ENCODE peak calls at places on chromosomes 1 and 21, in five cellular contexts. T is HCT116; E is ascending aorta; M is H1; F is CD4-positive, alpha-beta T cell. C is an unnamed sample.

GRCh38 chr1:8740034-8740449 is 77.4 kb downstream of the RERE start:
- DNase-seq in T (no peak), E (no peak), M (no peak), F (no peak), C (peak)

GRCh38 chr1:106072909-106073600 is 983.4 kb upstream of the PRMT6 start:
- DNase-seq in T (no peak), E (no peak), M (no peak), F (no peak), C (no peak)

GRCh38 chr1:18854331-18855025 is 5.0 kb downstream of the TAS1R2 start:
- DNase-seq in T (no peak), E (no peak), M (no peak), F (no peak), C (no peak)

GRCh38 chr1:38029081-38029681 is 16.6 kb downstream of the UTP11 start:
- DNase-seq in T (no peak), E (no peak), M (no peak), F (no peak), C (no peak)

GRCh38 chr1:213724640-213725536 is 262.9 kb upstream of the PROX1 start:
- DNase-seq in T (no peak), E (no peak), M (no peak), F (no peak), C (no peak)

GRCh38 chr21:32007461-32007860 is 134.6 kb downstream of the HUNK start:
- DNase-seq in T (no peak), E (no peak), M (no peak), F (no peak), C (peak)

GRCh38 chr1:212110617-212111016 is 75.1 kb downstream of the DTL start:
- DNase-seq in T (no peak), E (no peak), M (no peak), F (no peak), C (no peak)

GRCh38 chr1:115642168-115643072 is 650 bp downstream of the VANGL1 start:
- DNase-seq in T (no peak), E (no peak), M (no peak), F (peak), C (peak)

GRCh38 chr1:2179283-2180013 is 15.1 kb downstream of the FAAP20 start:
- DNase-seq in T (no peak), E (no peak), M (no peak), F (no peak), C (no peak)

GRCh38 chr1:222106369-222106768 is 364.5 kb upstream of the DUSP10 start:
- DNase-seq in T (no peak), E (no peak), M (no peak), F (no peak), C (no peak)

GRCh38 chr21:37759777-37760176 is 156.5 kb downstream of the KCNJ6 start:
- DNase-seq in T (no peak), E (no peak), M (no peak), F (no peak), C (no peak)

GRCh38 chr1:72938408-72938807 is 656.1 kb upstream of the NEGR1 start:
- DNase-seq in T (no peak), E (no peak), M (no peak), F (no peak), C (no peak)

GRCh38 chr1:53469373-53469772 is 10.2 kb downstream of the DMRTB1 start:
- DNase-seq in T (no peak), E (no peak), M (no peak), F (no peak), C (no peak)

GRCh38 chr1:46639547-46639946 is 22.9 kb upstream of the MOB3C start:
- DNase-seq in T (no peak), E (no peak), M (no peak), F (no peak), C (no peak)

GRCh38 chr1:247639381-247639981 is 34.1 kb downstream of the OR2G3 start:
- DNase-seq in T (no peak), E (peak), M (peak), F (peak), C (peak)

GRCh38 chr1:196305216-196305615 is 303.0 kb downstream of the KCNT2 start:
- DNase-seq in T (no peak), E (no peak), M (no peak), F (no peak), C (peak)

GRCh38 chr1:219427400-219427799 is 185.5 kb downstream of the ZC3H11B start:
- DNase-seq in T (no peak), E (no peak), M (no peak), F (no peak), C (no peak)

GRCh38 chr1:25683177-25683576 is 66.6 kb downstream of the MAN1C1 start:
- DNase-seq in T (no peak), E (no peak), M (no peak), F (no peak), C (no peak)

GRCh38 chr1:227789042-227789880 is 26.2 kb upstream of the PRSS38 start:
- DNase-seq in T (no peak), E (peak), M (no peak), F (no peak), C (peak)

GRCh38 chr1:70685300-70686286 is 274.5 kb downstream of the CTH start:
- DNase-seq in T (peak), E (peak), M (peak), F (peak), C (peak)

GRCh38 chr1:89866568-89866967 is 45.7 kb downstream of the LRRC8D start:
- DNase-seq in T (no peak), E (no peak), M (no peak), F (no peak), C (no peak)

GRCh38 chr1:209927466-209927865 is 10.6 kb upstream of the SYT14 start:
- DNase-seq in T (no peak), E (no peak), M (no peak), F (no peak), C (peak)

GRCh38 chr1:156276966-156277381 is 5.7 kb downstream of the SMG5 start:
- DNase-seq in T (no peak), E (no peak), M (no peak), F (no peak), C (no peak)

GRCh38 chr1:183769956-183770815 is 34.7 kb upstream of the RGL1 start:
- DNase-seq in T (no peak), E (no peak), M (no peak), F (no peak), C (no peak)

GRCh38 chr1:25743164-25744139 is 56.5 kb upstream of the SELENON start:
- DNase-seq in T (no peak), E (peak), M (no peak), F (no peak), C (no peak)

GRCh38 chr1:58732087-58732486 is 32.2 kb upstream of the MYSM1 start:
- DNase-seq in T (no peak), E (no peak), M (no peak), F (no peak), C (peak)

GRCh38 chr1:29896791-29897725 is 660.7 kb downstream of the PTPRU start:
- DNase-seq in T (no peak), E (no peak), M (no peak), F (no peak), C (no peak)

GRCh38 chr1:78762113-78762512 is 112.5 kb downstream of the IFI44 start:
- DNase-seq in T (no peak), E (no peak), M (no peak), F (no peak), C (no peak)

GRCh38 chr1:244403431-244403830 is 48.3 kb downstream of the ADSS2 start:
- DNase-seq in T (no peak), E (no peak), M (no peak), F (no peak), C (no peak)

GRCh38 chr1:108816049-108816882 is 40.6 kb downstream of the AKNAD1 start:
- DNase-seq in T (no peak), E (peak), M (peak), F (no peak), C (peak)

GRCh38 chr1:231139659-231140650 is 21.9 kb upstream of the TRIM67 start:
- DNase-seq in T (no peak), E (no peak), M (no peak), F (no peak), C (peak)

GRCh38 chr21:20902511-20902910 is 95.7 kb upstream of the NCAM2 start:
- DNase-seq in T (no peak), E (no peak), M (no peak), F (no peak), C (no peak)

GRCh38 chr1:5847013-5847654 is 145.1 kb downstream of the NPHP4 start:
- DNase-seq in T (no peak), E (no peak), M (peak), F (no peak), C (no peak)

GRCh38 chr21:45745256-45745655 is 101.7 kb downstream of the PCBP3 start:
- DNase-seq in T (no peak), E (no peak), M (no peak), F (no peak), C (no peak)

GRCh38 chr1:20076223-20076622 is 6.2 kb downstream of the PLA2G5 start:
- DNase-seq in T (no peak), E (no peak), M (no peak), F (no peak), C (no peak)

GRCh38 chr1:243980471-243980870 is 70.6 kb upstream of the ZBTB18 start:
- DNase-seq in T (no peak), E (no peak), M (no peak), F (no peak), C (no peak)

GRCh38 chr1:35301674-35302392 is 33.3 kb downstream of the ZMYM4 start:
- DNase-seq in T (no peak), E (no peak), M (no peak), F (no peak), C (no peak)
- H3K27ac ChIP-seq in T (no peak), E (peak), M (no peak), F (no peak), C (no peak)

GRCh38 chr1:61184714-61185106 is 102.3 kb downstream of the NFIA start:
- DNase-seq in T (no peak), E (no peak), M (no peak), F (no peak), C (no peak)
- H3K27ac ChIP-seq in T (no peak), E (peak), M (no peak), F (no peak), C (no peak)

DNA sequence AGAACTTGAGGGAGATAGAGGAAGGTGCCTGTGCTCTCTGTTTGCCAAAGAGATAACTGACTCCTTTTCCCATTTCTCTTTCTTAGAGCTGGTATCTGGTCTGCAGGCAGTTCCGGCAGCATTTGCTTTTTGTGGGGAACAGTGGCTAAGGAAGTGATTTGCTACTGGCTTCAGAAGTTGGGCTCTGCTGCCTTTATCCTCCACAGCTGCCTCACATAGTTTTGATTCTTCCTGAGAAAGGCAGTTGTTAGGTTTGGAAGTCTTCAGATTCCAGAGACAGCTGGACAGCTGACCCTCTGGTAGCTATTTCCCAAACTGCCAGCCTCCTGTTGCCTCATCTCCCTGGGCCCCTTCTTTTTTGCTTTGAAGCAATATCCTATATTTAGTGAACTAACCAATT is 62.6 kb upstream of the MACF1 start:
- DNase-seq in T (no peak), E (no peak), M (no peak), F (no peak), C (no peak)
- H3K27ac ChIP-seq in T (no peak), E (peak), M (peak), F (no peak), C (peak)

GRCh38 chr1:192835116-192835515 is 26.3 kb downstream of the RGS2 start:
- DNase-seq in T (no peak), E (no peak), M (no peak), F (no peak), C (no peak)
- H3K27ac ChIP-seq in T (no peak), E (peak), M (no peak), F (no peak), C (no peak)

GRCh38 chr1:7519861-7520408 is 251.2 kb upstream of the VAMP3 start:
- DNase-seq in T (no peak), E (no peak), M (no peak), F (no peak), C (no peak)

GRCh38 chr1:7516892-7517291 is 254.2 kb upstream of the VAMP3 start:
- DNase-seq in T (no peak), E (no peak), M (no peak), F (no peak), C (no peak)

GRCh38 chr1:7519181-7519860 is 251.8 kb upstream of the VAMP3 start:
- DNase-seq in T (no peak), E (no peak), M (no peak), F (no peak), C (no peak)

GRCh38 chr1:7517611-7518330 is 253.3 kb upstream of the VAMP3 start:
- DNase-seq in T (no peak), E (no peak), M (no peak), F (no peak), C (no peak)

DNA sequence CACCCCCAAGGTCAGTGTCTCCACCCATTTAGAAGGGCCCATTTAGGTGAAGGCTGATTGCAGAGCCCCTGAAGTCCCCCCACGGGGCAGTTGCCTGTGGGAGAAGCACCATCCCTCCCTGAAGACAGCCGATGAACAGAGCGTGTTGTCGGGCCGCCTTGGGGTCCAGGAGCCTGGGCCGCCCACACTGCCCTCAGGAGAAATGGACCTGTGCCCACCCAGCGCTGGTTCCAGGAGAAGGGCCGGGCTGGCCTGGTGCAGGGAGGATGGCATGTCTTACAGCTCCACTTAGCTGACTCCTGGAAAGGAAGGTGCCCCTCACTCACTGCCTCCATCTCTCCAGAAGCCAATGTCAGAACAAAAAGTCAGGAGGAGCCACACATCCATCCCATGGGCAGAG is 252.7 kb upstream of the VAMP3 start:
- DNase-seq in T (no peak), E (no peak), M (no peak), F (no peak), C (no peak)
- H3K27ac ChIP-seq in T (no peak), E (no peak), M (no peak), F (no peak), C (no peak)

DNA sequence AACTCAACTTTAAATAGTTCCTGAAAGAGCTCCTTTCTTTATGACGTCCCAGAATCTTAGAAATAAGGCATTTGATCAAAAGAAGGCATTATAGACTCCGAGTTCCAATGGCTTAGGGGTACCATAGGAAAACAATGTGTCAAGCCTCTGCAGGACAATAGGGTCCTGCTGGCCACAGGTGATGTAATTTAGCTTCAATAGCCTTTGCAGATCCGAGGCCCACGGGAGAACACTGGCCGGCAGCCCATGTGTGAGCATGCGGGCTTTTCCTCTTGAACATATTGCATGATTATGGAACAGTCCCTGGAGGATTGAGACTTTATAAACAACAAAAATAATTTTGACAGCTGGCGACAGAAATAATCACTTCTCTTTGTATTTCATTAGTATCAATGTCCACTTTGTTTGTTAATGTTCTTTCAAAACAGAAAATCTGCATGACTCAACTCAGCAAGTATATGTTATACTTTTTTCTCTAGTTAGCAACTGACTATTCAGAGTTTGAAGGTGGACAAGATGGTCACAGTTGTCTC is 49.0 kb upstream of the NR5A2 start:
- DNase-seq in T (no peak), E (no peak), M (no peak), F (no peak), C (no peak)
- H3K27ac ChIP-seq in T (no peak), E (no peak), M (no peak), F (no peak), C (no peak)